ENCODE peak calls at places on chromosomes 16 and 17, in four cellular contexts. Y is left ventricle myocardium inferior, T is Calu3, V is HS-5. R is an unnamed sample.

GRCh38 chr17:60863892-60864673 is 186.4 kb downstream of the BCAS3 start:
- DNase-seq in Y (no peak), V (no peak), T (no peak), R (peak)

GRCh38 chr17:60065867-60066266 is 12.9 kb downstream of the HEATR6 start:
- DNase-seq in T (no peak), V (no peak), Y (no peak), R (peak)

GRCh38 chr17:43546317-43547188 is at the start of gene ETV4:
- DNase-seq in Y (peak), V (peak), T (peak), R (peak)

GRCh38 chr17:65423346-65424140 is 137.9 kb downstream of the AXIN2 start:
- DNase-seq in Y (no peak), V (no peak), T (no peak), R (no peak)

GRCh38 chr16:1167276-1168107 is 14.6 kb downstream of the CACNA1H start:
- DNase-seq in Y (no peak), V (no peak), T (peak), R (no peak)

GRCh38 chr16:46768809-46769208 is 20.7 kb upstream of the MYLK3 start:
- DNase-seq in V (no peak), Y (no peak), T (no peak), R (no peak)

GRCh38 chr17:17874478-17874877 is 37.7 kb upstream of the SREBF1 start:
- DNase-seq in Y (no peak), T (no peak), V (peak), R (peak)

GRCh38 chr17:1000597-1001490 is 3.9 kb downstream of the TIMM22 start:
- DNase-seq in T (no peak), Y (peak), V (no peak), R (peak)

GRCh38 chr16:75820672-75821071 is 94.4 kb upstream of the CPHXL start:
- DNase-seq in V (peak), T (no peak), Y (no peak), R (no peak)

GRCh38 chr16:89369266-89369895 is 121.0 kb downstream of the ANKRD11 start:
- DNase-seq in Y (no peak), T (no peak), V (no peak), R (no peak)

GRCh38 chr17:41444186-41444585 is 3.4 kb upstream of the KRT38 start:
- DNase-seq in V (no peak), Y (no peak), T (no peak), R (peak)

GRCh38 chr16:85556456-85557082 is 56.6 kb upstream of the GSE1 start:
- DNase-seq in T (peak), V (no peak), Y (no peak), R (peak)

GRCh38 chr17:65627892-65628622 is 66.6 kb upstream of the AXIN2 start:
- DNase-seq in T (peak), Y (no peak), V (no peak), R (peak)

GRCh38 chr16:67470314-67470713 is 10.6 kb downstream of the ATP6V0D1 start:
- DNase-seq in T (no peak), V (no peak), Y (peak), R (no peak)

GRCh38 chr17:35972066-35972465 is 9.2 kb downstream of the CCL16 start:
- DNase-seq in Y (no peak), T (no peak), V (no peak), R (no peak)

GRCh38 chr16:20952144-20952797 is 51.7 kb downstream of the LYRM1 start:
- DNase-seq in V (no peak), T (no peak), Y (no peak), R (no peak)

GRCh38 chr16:81697321-81697885 is 81.7 kb upstream of the PLCG2 start:
- DNase-seq in Y (peak), V (no peak), T (peak), R (peak)

GRCh38 chr16:4500283-4500682 is 24.1 kb downstream of the HMOX2 start:
- DNase-seq in Y (no peak), V (peak), T (peak), R (peak)

GRCh38 chr16:65537336-65537735 is 415.5 kb upstream of the CDH11 start:
- DNase-seq in V (no peak), Y (no peak), T (no peak), R (no peak)

GRCh38 chr16:10849736-10850477 is 27.1 kb upstream of the CIITA start:
- DNase-seq in V (no peak), Y (no peak), T (no peak), R (no peak)

GRCh38 chr16:535446-536405 is 8.2 kb downstream of the CAPN15 start:
- DNase-seq in Y (no peak), V (peak), T (peak), R (peak)

GRCh38 chr16:54281535-54282201 is 4.9 kb downstream of the IRX3 start:
- DNase-seq in T (no peak), Y (no peak), V (no peak), R (no peak)

GRCh38 chr16:88430524-88431446 is 22.3 kb upstream of the ZFPM1 start:
- DNase-seq in Y (peak), V (no peak), T (peak), R (no peak)

GRCh38 chr17:75645889-75646625 is 12.8 kb downstream of the SMIM5 start:
- DNase-seq in V (no peak), T (peak), Y (no peak), R (no peak)

GRCh38 chr16:14284371-14284770 is 213.3 kb downstream of the MRTFB start:
- DNase-seq in V (no peak), T (no peak), Y (no peak), R (no peak)

GRCh38 chr16:57639172-57639571 is 10.7 kb downstream of the ADGRG1 start:
- DNase-seq in Y (peak), T (no peak), V (no peak), R (no peak)

GRCh38 chr16:85369741-85370528 is 243.2 kb upstream of the GSE1 start:
- DNase-seq in Y (peak), V (no peak), T (peak), R (peak)

GRCh38 chr17:2173005-2173404 is 118.1 kb downstream of the HIC1 start:
- DNase-seq in T (no peak), V (no peak), Y (no peak), R (peak)

R was measured in adipocyte.